ENCODE peak calls at places on chromosomes 11 and 22, in five cellular contexts. F is stimulated activated CD4-positive, alpha-beta T cell treated with anti-CD3 and anti-CD28 coated beads, Interleukin-2, amount 100 ng/mL, for 24 hours; B is germinal center; I is iris pigment epithelial cell; U is kidney epithelial cell. A is an unnamed sample.

GRCh38 chr11:9758676-9759518 is 95.0 kb downstream of the SWAP70 start:
- DNase-seq in F (peak), B (peak), I (peak), U (no peak), A (peak)

GRCh38 chr11:131601586-131601985 is 231.2 kb downstream of the NTM start:
- DNase-seq in F (no peak), B (no peak), I (no peak), U (no peak), A (no peak)

GRCh38 chr22:41351011-41351410 is 30.7 kb upstream of the TEF start:
- DNase-seq in F (no peak), B (no peak), I (no peak), U (no peak), A (no peak)

GRCh38 chr11:14144905-14145304 is 182.4 kb downstream of the SPON1 start:
- DNase-seq in F (no peak), B (no peak), I (no peak), U (no peak), A (no peak)

GRCh38 chr11:106304274-106304673 is 226.8 kb downstream of the AASDHPPT start:
- DNase-seq in F (no peak), B (no peak), I (peak), U (no peak), A (no peak)

GRCh38 chr22:24338701-24339451 is 68.2 kb downstream of the SPECC1L start:
- DNase-seq in F (no peak), B (no peak), I (peak), U (no peak), A (no peak)

GRCh38 chr11:71333473-71333872 is 81.1 kb upstream of the SHANK2 start:
- DNase-seq in F (no peak), B (no peak), I (no peak), U (no peak), A (no peak)

GRCh38 chr11:92222701-92223100 is 1.9 kb upstream of the FAT3 start:
- DNase-seq in F (no peak), B (no peak), I (no peak), U (no peak), A (no peak)

GRCh38 chr11:27210509-27210908 is 152.5 kb downstream of the CCDC34 start:
- DNase-seq in F (no peak), B (no peak), I (no peak), U (no peak), A (no peak)

GRCh38 chr22:32649515-32650200 is 151.8 kb upstream of the TIMP3 start:
- DNase-seq in F (no peak), B (no peak), I (no peak), U (no peak), A (no peak)

GRCh38 chr11:118912742-118913410 is 12.8 kb downstream of the BCL9L start:
- DNase-seq in F (peak), B (no peak), I (no peak), U (no peak), A (no peak)

GRCh38 chr11:131893103-131893502 is 522.7 kb downstream of the NTM start:
- DNase-seq in F (no peak), B (no peak), I (no peak), U (no peak), A (no peak)

GRCh38 chr11:65789230-65790103 is 2.6 kb downstream of the OVOL1 start:
- DNase-seq in F (no peak), B (no peak), I (no peak), U (no peak), A (no peak)

GRCh38 chr11:11657101-11657935 is 35.5 kb upstream of the GALNT18 start:
- DNase-seq in F (no peak), B (no peak), I (no peak), U (no peak), A (no peak)

GRCh38 chr22:22848364-22848866 is 39.2 kb upstream of the IGLL5 start:
- DNase-seq in F (peak), B (peak), I (peak), U (peak), A (peak)

GRCh38 chr11:36510567-36511020 is 522 bp upstream of the TRAF6 start:
- DNase-seq in F (no peak), B (no peak), I (no peak), U (no peak), A (no peak)

GRCh38 chr11:75773595-75774353 is 5.2 kb downstream of the DGAT2 start:
- DNase-seq in F (no peak), B (peak), I (no peak), U (no peak), A (peak)

GRCh38 chr11:8098361-8098760 is 17.4 kb downstream of the TUB start:
- DNase-seq in F (no peak), B (no peak), I (peak), U (no peak), A (no peak)

GRCh38 chr11:3228445-3228829 is 3.8 kb downstream of the MRGPRE start:
- DNase-seq in F (no peak), B (no peak), I (no peak), U (no peak), A (no peak)

GRCh38 chr11:77197626-77198320 is 69.7 kb downstream of the MYO7A start:
- DNase-seq in F (no peak), B (no peak), I (no peak), U (no peak), A (no peak)

GRCh38 chr22:39234157-39234793 is 10.5 kb downstream of the PDGFB start:
- DNase-seq in F (no peak), B (no peak), I (no peak), U (no peak), A (no peak)

GRCh38 chr11:30487200-30487898 is 98.8 kb downstream of the MPPED2 start:
- DNase-seq in F (no peak), B (no peak), I (peak), U (peak), A (no peak)

GRCh38 chr11:104075091-104075490 is 38.7 kb downstream of the DDI1 start:
- DNase-seq in F (no peak), B (no peak), I (no peak), U (no peak), A (no peak)

GRCh38 chr22:50530857-50531545 is 1.2 kb upstream of the TYMP start:
- DNase-seq in F (peak), B (peak), I (peak), U (no peak), A (peak)

GRCh38 chr22:48004038-48004437 is 1241.6 kb downstream of the TBC1D22A start:
- DNase-seq in F (no peak), B (no peak), I (no peak), U (no peak), A (no peak)

GRCh38 chr22:37842015-37842793 is 1.9 kb downstream of the ANKRD54 start:
- DNase-seq in F (no peak), B (no peak), I (no peak), U (no peak), A (no peak)

GRCh38 chr11:74538680-74539079 is 45.2 kb upstream of the LIPT2 start:
- DNase-seq in F (no peak), B (no peak), I (no peak), U (no peak), A (no peak)

GRCh38 chr11:84291996-84292395 is 1005.8 kb upstream of the CCDC90B start:
- DNase-seq in F (no peak), B (no peak), I (peak), U (no peak), A (no peak)

GRCh38 chr22:20566420-20567260 is 59.2 kb downstream of the MED15 start:
- DNase-seq in F (peak), B (no peak), I (peak), U (no peak), A (no peak)

GRCh38 chr22:38138961-38139360 is 28.5 kb upstream of the BAIAP2L2 start:
- DNase-seq in F (no peak), B (no peak), I (no peak), U (no peak), A (no peak)

GRCh38 chr11:128451651-128452470 is 135.5 kb downstream of the ETS1 start:
- DNase-seq in F (no peak), B (peak), I (peak), U (no peak), A (no peak)

GRCh38 chr11:120566176-120566575 is 54.6 kb downstream of the GRIK4 start:
- DNase-seq in F (no peak), B (no peak), I (peak), U (no peak), A (no peak)

GRCh38 chr22:21589415-21589814 is 21.9 kb downstream of the UBE2L3 start:
- DNase-seq in F (no peak), B (no peak), I (no peak), U (no peak), A (no peak)

GRCh38 chr11:110141812-110142211 is 48.6 kb downstream of the ZC3H12C start:
- DNase-seq in F (no peak), B (no peak), I (peak), U (no peak), A (no peak)

GRCh38 chr11:46039990-46040389 is 81.3 kb downstream of the PHF21A start:
- DNase-seq in F (no peak), B (no peak), I (peak), U (no peak), A (no peak)

GRCh38 chr22:17471901-17472566 is 91.3 kb upstream of the SLC25A18 start:
- DNase-seq in F (no peak), B (no peak), I (peak), U (no peak), A (no peak)

GRCh38 chr22:37496651-37497599 is 10.7 kb upstream of the MFNG start:
- DNase-seq in F (no peak), B (no peak), I (peak), U (peak), A (no peak)

GRCh38 chr22:46748948-46749681 is 11.1 kb upstream of the CERK start:
- DNase-seq in F (peak), B (no peak), I (peak), U (no peak), A (no peak)

GRCh38 chr22:46350111-46350510 is 14.6 kb downstream of the TRMU start:
- DNase-seq in F (no peak), B (no peak), I (no peak), U (no peak), A (no peak)